ENCODE peak calls at places on chromosomes 5 and 9, in six cellular contexts. I, H, D, Z, W and T are unnamed samples.

GRCh38 chr9:98427491-98427890 is 172.0 kb upstream of the TBC1D2 start:
- DNase-seq in I (no peak), H (peak; percentile 64), D (no peak), Z (no peak), W (no peak), T (no peak)

GRCh38 chr5:120932480-120932879 is 468.4 kb downstream of the PRR16 start:
- DNase-seq in I (no peak), H (no peak), D (no peak), Z (no peak), W (no peak), T (no peak)

GRCh38 chr5:132205385-132206125 is 22.1 kb downstream of the P4HA2 start:
- DNase-seq in I (no peak), H (no peak), D (peak; percentile 63), Z (peak; percentile 41), W (no peak), T (no peak)

GRCh38 chr5:81425569-81425968 is 31.6 kb upstream of the ACOT12 start:
- DNase-seq in I (no peak), H (peak; percentile 60), D (no peak), Z (peak; percentile 57), W (peak; percentile 62), T (peak; percentile 54)

GRCh38 chr5:40074801-40075200 is 604.9 kb upstream of the PTGER4 start:
- DNase-seq in I (no peak), H (no peak), D (no peak), Z (peak; percentile 1), W (no peak), T (peak; percentile 15)

GRCh38 chr5:179623906-179624741 is 653 bp upstream of the HNRNPH1 start:
- DNase-seq in I (peak; percentile 52), H (peak; percentile 93), D (no peak), Z (peak; percentile 87), W (peak; percentile 59), T (peak; percentile 75)

GRCh38 chr5:6724321-6724929 is 11.2 kb downstream of the TENT4A start:
- DNase-seq in I (no peak), H (no peak), D (no peak), Z (no peak), W (no peak), T (no peak)

GRCh38 chr9:114733814-114734213 is 51.8 kb upstream of the TEX48 start:
- DNase-seq in I (no peak), H (peak; percentile 95), D (no peak), Z (peak; percentile 57), W (no peak), T (peak; percentile 31)

GRCh38 chr9:94780516-94780950 is 54.0 kb downstream of the AOPEP start:
- DNase-seq in I (no peak), H (peak; percentile 70), D (no peak), Z (no peak), W (no peak), T (no peak)

GRCh38 chr5:68444048-68444447 is 228.5 kb downstream of the PIK3R1 start:
- DNase-seq in I (no peak), H (no peak), D (no peak), Z (no peak), W (no peak), T (no peak)

GRCh38 chr5:172437445-172438303 is 16.7 kb downstream of the SH3PXD2B start:
- DNase-seq in I (no peak), H (peak; percentile 90), D (no peak), Z (peak; percentile 84), W (peak; percentile 91), T (peak; percentile 70)

GRCh38 chr9:128638580-128638979 is 18.1 kb downstream of the DYNC2I2 start:
- DNase-seq in I (no peak), H (no peak), D (no peak), Z (no peak), W (no peak), T (no peak)

GRCh38 chr5:17000296-17000939 is 64.3 kb upstream of the MYO10 start:
- DNase-seq in I (no peak), H (peak; percentile 98), D (no peak), Z (peak; percentile 98), W (no peak), T (peak; percentile 92)

GRCh38 chr5:112186401-112186990 is 232.6 kb downstream of the EPB41L4A start:
- DNase-seq in I (no peak), H (peak; percentile 56), D (peak; percentile 24), Z (peak; percentile 58), W (no peak), T (peak; percentile 34)

GRCh38 chr5:60830581-60831127 is 13.4 kb downstream of the ELOVL7 start:
- DNase-seq in I (no peak), H (no peak), D (no peak), Z (no peak), W (no peak), T (no peak)

GRCh38 chr5:132132138-132132537 is 58.5 kb downstream of the CSF2 start:
- DNase-seq in I (no peak), H (no peak), D (no peak), Z (no peak), W (no peak), T (peak; percentile 15)

GRCh38 chr5:177431317-177432142 is 5.1 kb downstream of the GRK6 start:
- DNase-seq in I (peak; percentile 45), H (no peak), D (no peak), Z (no peak), W (no peak), T (no peak)

GRCh38 chr5:43396762-43397304 is 15.4 kb downstream of the CCL28 start:
- DNase-seq in I (peak; percentile 54), H (no peak), D (no peak), Z (peak; percentile 5), W (peak; percentile 84), T (peak; percentile 19)